ENCODE peak calls at places on chromosomes 5 and 9, in six cellular contexts. Q is GM12878, O is GM12891, D is H1, A is HepG2, M is K562. G is an unnamed sample.

GRCh38 chr5:59042683-59043082 is 459.8 kb downstream of the RAB3C start:
- DNase-seq in Q (no peak), O (no peak), D (no peak), A (no peak), M (no peak), G (no peak)

GRCh38 chr5:168404366-168404765 is 81.9 kb upstream of the RARS1 start:
- DNase-seq in Q (no peak), O (no peak), D (no peak), A (no peak), M (no peak), G (no peak)

GRCh38 chr9:117317192-117317591 is 97.7 kb downstream of the ASTN2 start:
- DNase-seq in Q (no peak), O (no peak), D (no peak), A (no peak), M (no peak), G (no peak)

GRCh38 chr9:122158202-122158601 is 1.4 kb downstream of the NDUFA8 start:
- DNase-seq in Q (no peak), O (peak; percentile 32), D (no peak), A (peak; percentile 59), M (peak; percentile 70), G (peak; percentile 32)

GRCh38 chr9:33263131-33263935 is 1.2 kb downstream of the BAG1 start:
- DNase-seq in Q (no peak), O (no peak), D (no peak), A (peak; percentile 18), M (no peak), G (no peak)

GRCh38 chr5:141182248-141182647 is at the start of gene PCDHB16:
- DNase-seq in Q (no peak), O (no peak), D (peak; percentile 78), A (peak; percentile 53), M (peak; percentile 17), G (no peak)

GRCh38 chr9:121564861-121565260 is 65.2 kb upstream of the GGTA1 start:
- DNase-seq in Q (no peak), O (no peak), D (no peak), A (no peak), M (no peak), G (no peak)

GRCh38 chr5:157269165-157269671 is 3.3 kb downstream of the CYFIP2 start:
- DNase-seq in Q (no peak), O (no peak), D (no peak), A (no peak), M (no peak), G (no peak)

GRCh38 chr9:90100014-90100413 is 495.2 kb downstream of the GADD45G start:
- DNase-seq in Q (no peak), O (no peak), D (no peak), A (no peak), M (no peak), G (no peak)

GRCh38 chr9:106622148-106622547 is 240.8 kb upstream of the ZNF462 start:
- DNase-seq in Q (no peak), O (no peak), D (no peak), A (no peak), M (no peak), G (no peak)

GRCh38 chr9:92242115-92242778 is 51.2 kb downstream of the IARS1 start:
- DNase-seq in Q (no peak), O (no peak), D (no peak), A (no peak), M (no peak), G (no peak)

GRCh38 chr5:103111458-103111857 is 8.5 kb downstream of the GIN1 start:
- DNase-seq in Q (no peak), O (no peak), D (no peak), A (no peak), M (no peak), G (no peak)

GRCh38 chr5:33311893-33312292 is 128.9 kb upstream of the TARS1 start:
- DNase-seq in Q (no peak), O (no peak), D (no peak), A (no peak), M (no peak), G (no peak)

GRCh38 chr5:159978358-159978757 is 30.6 kb upstream of the TTC1 start:
- DNase-seq in Q (no peak), O (no peak), D (no peak), A (no peak), M (no peak), G (no peak)

GRCh38 chr5:14561741-14562140 is 19.9 kb upstream of the OTULINL start:
- DNase-seq in Q (no peak), O (no peak), D (no peak), A (no peak), M (no peak), G (no peak)

GRCh38 chr5:125200842-125201373 is 454.5 kb upstream of the ZNF608 start:
- DNase-seq in Q (no peak), O (no peak), D (no peak), A (no peak), M (no peak), G (no peak)

GRCh38 chr5:125199968-125200841 is 453.8 kb upstream of the ZNF608 start:
- DNase-seq in Q (no peak), O (no peak), D (no peak), A (no peak), M (no peak), G (no peak)

GRCh38 chr5:125196479-125197183 is 450.2 kb upstream of the ZNF608 start:
- DNase-seq in Q (no peak), O (no peak), D (no peak), A (no peak), M (no peak), G (no peak)

GRCh38 chr5:125199373-125199772 is 452.9 kb upstream of the ZNF608 start:
- DNase-seq in Q (no peak), O (no peak), D (no peak), A (no peak), M (no peak), G (no peak)

GRCh38 chr5:125198270-125198974 is 452.0 kb upstream of the ZNF608 start:
- DNase-seq in Q (no peak), O (no peak), D (no peak), A (no peak), M (no peak), G (no peak)
- TF ChIP-seq POLR2AphosphoS5 in Q (no peak), O (no peak), D (no peak), A (no peak), M (no peak), G (no peak)

DNA sequence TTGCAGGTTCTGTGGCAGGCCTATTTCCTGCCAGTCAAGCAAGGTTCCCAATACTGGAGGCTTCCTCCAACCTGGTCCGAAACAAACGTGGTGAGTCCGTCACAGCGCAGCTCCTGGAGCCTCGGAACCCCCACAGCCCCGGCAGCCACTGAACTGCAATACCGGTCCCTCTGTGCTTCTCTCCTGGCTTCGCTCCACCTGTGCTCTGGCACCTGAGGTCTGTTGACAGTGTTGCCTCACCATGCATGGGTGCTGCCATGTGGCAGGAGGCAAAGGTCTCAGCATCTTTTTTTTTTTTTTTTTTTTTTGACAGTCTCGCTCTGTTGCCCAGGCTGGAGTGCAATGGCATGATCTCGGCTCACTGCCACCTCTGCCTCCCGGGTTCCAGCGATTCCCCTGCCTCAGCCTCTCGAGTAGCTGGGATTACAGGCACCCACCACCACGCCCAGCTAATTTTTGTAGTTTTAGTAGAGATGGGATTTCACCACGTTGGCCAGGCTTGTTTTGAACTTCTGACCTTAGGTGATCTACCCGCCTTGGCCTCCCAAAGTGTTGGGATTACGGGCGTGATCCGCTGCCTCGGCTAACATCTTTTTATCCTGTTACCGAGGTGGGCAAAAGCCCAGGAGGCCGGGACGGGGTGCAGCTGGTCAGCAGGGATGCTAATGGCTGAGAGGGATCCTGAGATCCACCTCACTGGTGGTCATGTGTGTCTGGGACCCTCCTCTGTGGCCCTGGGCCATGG is 57.1 kb upstream of the RNU6ATAC start:
- DNase-seq in Q (no peak), O (no peak), D (no peak), A (no peak), M (no peak), G (no peak)
- TF ChIP-seq POLR2A in Q (no peak), O (no peak), D (no peak), A (no peak), M (no peak), G (no peak)

GRCh38 chr5:142769793-142770649 is at the start of gene ARHGAP26:
- DNase-seq in Q (peak; percentile 70), O (peak; percentile 92), D (peak; percentile 93), A (peak; percentile 93), M (peak; percentile 95), G (peak; percentile 82)

GRCh38 chr5:142767178-142767577 is 3.0 kb upstream of the ARHGAP26 start:
- DNase-seq in Q (no peak), O (no peak), D (no peak), A (no peak), M (no peak), G (no peak)

GRCh38 chr5:142770650-142771609 is 753 bp downstream of the ARHGAP26 start:
- DNase-seq in Q (no peak), O (peak; percentile 18), D (peak; percentile 78), A (peak; percentile 69), M (peak; percentile 13), G (peak; percentile 23)

GRCh38 chr5:142767925-142768324 is 2.3 kb upstream of the ARHGAP26 start:
- DNase-seq in Q (no peak), O (no peak), D (no peak), A (no peak), M (no peak), G (no peak)

GRCh38 chr5:142769251-142769792 is 855 bp upstream of the ARHGAP26 start:
- DNase-seq in Q (no peak), O (peak; percentile 18), D (no peak), A (no peak), M (no peak), G (no peak)
- TF ChIP-seq TAF1 in Q (no peak), O (no peak), D (no peak), A (no peak), M (no peak), G (no peak)

DNA sequence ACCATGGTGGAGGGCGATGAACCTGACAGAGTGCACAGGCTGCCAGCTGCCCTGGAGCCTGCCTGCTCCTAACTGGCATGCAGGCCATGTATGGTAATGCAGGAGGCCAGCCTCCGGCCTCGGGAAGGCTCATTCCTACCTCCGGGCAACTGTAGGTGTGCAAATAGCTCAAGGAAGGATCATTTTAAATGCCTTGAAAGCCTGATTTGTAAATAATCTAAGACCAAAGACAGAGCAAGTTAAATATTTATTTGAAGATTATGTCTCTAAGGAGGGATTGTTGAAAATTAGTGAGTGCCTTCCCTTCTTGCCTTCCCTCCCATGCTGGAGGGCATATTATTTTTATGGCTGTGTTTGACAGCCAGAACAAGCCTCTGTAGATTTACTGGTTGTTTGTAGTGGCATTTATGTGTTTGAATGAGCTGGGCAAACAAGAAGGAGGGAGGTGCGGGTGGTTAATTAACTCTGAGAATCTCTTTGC is 285.7 kb upstream of the TUT7 start:
- DNase-seq in Q (no peak), O (no peak), D (no peak), A (no peak), M (no peak), G (no peak)
- TF ChIP-seq POLR2AphosphoS5 in Q (no peak), O (no peak), D (no peak), A (no peak), M (no peak), G (no peak)

G was measured in GM12892.